ENCODE peak calls at places on chromosomes 3 and 15, in ten cellular contexts. B is RWPE1, K is heart right ventricle, Q is right atrium auricular region, L is AG10803, E is stomach, X is MCF 10A, N is fibroblast of mammary gland, W is esophagus squamous epithelium, O is tibial artery. F is an unnamed sample.

GRCh38 chr3:194315088-194315964 is 35.8 kb downstream of the CPN2 start:
- DNase-seq in W (no peak), N (peak; percentile 84), E (peak; percentile 86), K (peak; percentile 85), Q (peak; percentile 94), B (peak; percentile 82), O (peak; percentile 79), X (peak; percentile 95), L (peak; percentile 61), F (peak; percentile 95)

GRCh38 chr3:20320489-20320888 is 134.5 kb upstream of the SGO1 start:
- DNase-seq in L (no peak), N (no peak), K (no peak), B (no peak), O (no peak), Q (no peak), X (no peak), E (peak; percentile 65), W (no peak), F (no peak)

GRCh38 chr3:197151562-197151961 is 121.9 kb upstream of the MELTF start:
- DNase-seq in W (no peak), Q (peak; percentile 63), O (peak; percentile 49), L (peak; percentile 64), E (peak; percentile 32), X (peak; percentile 87), B (peak; percentile 26), N (peak; percentile 87), K (peak; percentile 20), F (no peak)

GRCh38 chr3:95612611-95613010 is 1201.8 kb upstream of the EPHA6 start:
- DNase-seq in N (no peak), Q (no peak), L (no peak), K (no peak), B (no peak), X (no peak), W (no peak), E (no peak), O (no peak), F (no peak)

GRCh38 chr3:24678441-24678865 is 183.8 kb upstream of the THRB start:
- DNase-seq in X (peak; percentile 94), K (no peak), W (no peak), N (peak; percentile 99), L (peak; percentile 98), B (peak; percentile 69), O (no peak), E (no peak), Q (no peak), F (no peak)

GRCh38 chr15:71066983-71067382 is 48.3 kb upstream of the THSD4 start:
- DNase-seq in K (peak; percentile 16), W (no peak), O (peak; percentile 62), L (peak; percentile 81), Q (no peak), B (no peak), X (peak; percentile 74), E (no peak), N (peak; percentile 99), F (no peak)

GRCh38 chr3:85570819-85571218 is 612.0 kb downstream of the CADM2 start:
- DNase-seq in L (no peak), B (no peak), Q (no peak), K (no peak), W (no peak), E (no peak), N (no peak), X (no peak), O (no peak), F (no peak)

GRCh38 chr3:24829632-24830229 is 335.1 kb upstream of the THRB start:
- DNase-seq in K (no peak), W (no peak), O (no peak), X (no peak), N (no peak), Q (no peak), L (no peak), E (peak; percentile 55), B (no peak), F (peak; percentile 24)

GRCh38 chr3:65978116-65978515 is 60.6 kb downstream of the MAGI1 start:
- DNase-seq in O (no peak), Q (no peak), L (no peak), B (no peak), K (no peak), W (no peak), E (no peak), N (no peak), X (no peak), F (no peak)

GRCh38 chr3:119598410-119599098 is 869 bp downstream of the PLA1A start:
- DNase-seq in X (no peak), N (no peak), O (no peak), Q (no peak), B (no peak), K (no peak), L (no peak), E (no peak), W (no peak), F (no peak)

GRCh38 chr3:156668073-156668763 is 6.2 kb upstream of the TIPARP start:
- DNase-seq in L (peak; percentile 83), O (no peak), Q (no peak), B (no peak), E (peak; percentile 40), X (peak; percentile 27), K (no peak), N (peak; percentile 94), W (no peak), F (no peak)

GRCh38 chr3:41200669-41201021 is 1.3 kb downstream of the CTNNB1 start:
- DNase-seq in E (no peak), N (peak; percentile 50), X (peak; percentile 49), K (peak; percentile 14), L (peak; percentile 56), O (peak; percentile 38), Q (no peak), B (peak; percentile 10), W (no peak), F (peak; percentile 23)

GRCh38 chr15:39363761-39364586 is 216.9 kb upstream of the THBS1 start:
- DNase-seq in W (no peak), E (no peak), K (no peak), Q (no peak), N (peak; percentile 83), O (no peak), B (no peak), X (peak; percentile 63), L (peak; percentile 93), F (no peak)

GRCh38 chr3:11534011-11534782 is 109.5 kb downstream of the VGLL4 start:
- DNase-seq in O (peak; percentile 35), Q (no peak), K (peak; percentile 21), B (no peak), W (no peak), N (no peak), X (no peak), L (no peak), E (peak; percentile 65), F (no peak)

GRCh38 chr15:41501961-41502786 is 8.5 kb downstream of the ITPKA start:
- DNase-seq in L (no peak), E (no peak), N (no peak), O (no peak), W (no peak), Q (no peak), K (no peak), B (no peak), X (no peak), F (no peak)

GRCh38 chr3:4995500-4996053 is 16.3 kb downstream of the BHLHE40 start:
- DNase-seq in O (no peak), B (peak; percentile 58), Q (peak; percentile 50), X (peak; percentile 96), K (no peak), N (peak; percentile 92), E (no peak), W (no peak), L (peak; percentile 65), F (no peak)

GRCh38 chr15:89335289-89336041 is 841 bp upstream of the POLG start:
- DNase-seq in K (no peak), X (no peak), B (no peak), W (no peak), L (no peak), E (no peak), N (no peak), Q (peak; percentile 62), O (peak; percentile 45), F (no peak)

GRCh38 chr3:194344012-194344411 is 7.1 kb downstream of the CPN2 start:
- DNase-seq in K (peak; percentile 75), N (peak; percentile 56), B (peak; percentile 79), X (peak; percentile 70), Q (peak; percentile 81), O (peak; percentile 72), E (peak; percentile 84), L (no peak), W (no peak), F (peak; percentile 88)

GRCh38 chr15:91634163-91634562 is 219.3 kb upstream of the SLCO3A1 start:
- DNase-seq in Q (no peak), X (no peak), E (no peak), O (no peak), K (no peak), L (no peak), W (no peak), N (no peak), B (no peak), F (no peak)

DNA sequence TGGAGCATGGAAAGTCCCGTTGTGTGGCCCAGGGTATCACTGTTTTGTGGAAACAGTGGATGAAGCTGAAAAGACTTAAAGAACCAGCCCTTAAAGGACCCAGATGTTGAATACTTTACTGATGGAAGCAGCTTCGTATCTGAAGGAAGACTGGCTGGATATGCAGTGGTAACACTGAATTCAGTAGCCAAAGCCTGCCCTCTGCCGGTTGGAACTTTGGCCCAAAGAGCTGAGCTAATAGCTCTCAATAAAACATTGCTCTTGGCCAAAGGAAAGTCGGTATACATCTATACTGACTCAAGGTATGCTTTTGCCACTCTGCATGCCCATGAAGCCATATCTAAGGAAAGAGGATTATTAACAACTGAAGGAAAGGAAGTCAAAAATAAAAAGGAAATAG is 885.4 kb downstream of the PDCD6IP start:
- DNase-seq in B (no peak), Q (peak; percentile 76), X (peak; percentile 70), O (peak; percentile 51), K (peak; percentile 60), E (peak; percentile 69), L (peak; percentile 48), W (no peak), N (peak; percentile 40), F (peak; percentile 63)
- TF ChIP-seq CTCF in B (peak; percentile 35), Q (peak; percentile 70), X (peak; percentile 61), O (peak; percentile 66), K (peak; percentile 62), E (peak; percentile 28), L (peak; percentile 58), W (peak; percentile 40), N (peak; percentile 46), F (peak; percentile 80)

GRCh38 chr3:14148041-14148985 is 23.5 kb downstream of the TMEM43 start:
- DNase-seq in O (no peak), N (no peak), E (no peak), K (no peak), Q (peak; percentile 58), L (no peak), W (no peak), X (no peak), B (no peak), F (no peak)
- TF ChIP-seq CTCF in O (no peak), N (no peak), E (no peak), K (no peak), Q (no peak), L (no peak), W (no peak), X (no peak), B (no peak), F (peak; percentile 39)

GRCh38 chr3:52108302-52109232 is 45.7 kb downstream of the POC1A start:
- DNase-seq in E (no peak), Q (peak; percentile 69), N (peak; percentile 54), K (peak; percentile 79), X (no peak), L (peak; percentile 63), B (no peak), W (no peak), O (peak; percentile 58), F (no peak)
- TF ChIP-seq CTCF in E (no peak), Q (peak; percentile 64), N (peak; percentile 46), K (peak; percentile 54), X (no peak), L (peak; percentile 62), B (no peak), W (no peak), O (peak; percentile 12), F (no peak)

GRCh38 chr3:188084751-188085595 is 69.0 kb upstream of the LPP start:
- DNase-seq in N (no peak), K (no peak), B (no peak), X (no peak), Q (no peak), E (no peak), L (no peak), O (no peak), W (no peak), F (no peak)
- TF ChIP-seq CTCF in N (no peak), K (no peak), B (no peak), X (no peak), Q (no peak), E (no peak), L (no peak), O (no peak), W (no peak), F (no peak)

F was measured in neural crest cell.